ENCODE peak calls at places on chromosome 21, in four cellular contexts. V is HepG2, G is GM12878, H is K562. R is an unnamed sample.

GRCh38 chr21:33022828-33023573 is 2.7 kb upstream of the OLIG2 start:
- DNase-seq in V (no peak), G (no peak), H (no peak), R (no peak)

GRCh38 chr21:42735944-42736343 is 82.5 kb downstream of the PDE9A start:
- DNase-seq in V (peak), G (no peak), H (no peak), R (no peak)

GRCh38 chr21:29098156-29098555 is 24.7 kb upstream of the CCT8 start:
- DNase-seq in V (no peak), G (no peak), H (no peak), R (no peak)

GRCh38 chr21:32456497-32456918 is 44.0 kb downstream of the EVA1C start:
- DNase-seq in V (no peak), G (no peak), H (no peak), R (no peak)

GRCh38 chr21:27674037-27674436 is 707.1 kb upstream of the ADAMTS5 start:
- DNase-seq in V (no peak), G (no peak), H (no peak), R (no peak)

GRCh38 chr21:42925114-42925907 is at the start of gene ERVH48-1:
- DNase-seq in V (no peak), G (no peak), H (no peak), R (no peak)

GRCh38 chr21:37159053-37159776 is 86.2 kb downstream of the TTC3 start:
- DNase-seq in V (no peak), G (peak), H (no peak), R (no peak)

GRCh38 chr21:45829566-45830147 is 151.9 kb upstream of the COL6A1 start:
- DNase-seq in V (no peak), G (no peak), H (no peak), R (no peak)

GRCh38 chr21:33169360-33169759 is 60.4 kb upstream of the IFNAR2 start:
- DNase-seq in V (no peak), G (no peak), H (no peak), R (no peak)

GRCh38 chr21:42320791-42321190 is 5.6 kb upstream of the TFF3 start:
- DNase-seq in V (no peak), G (no peak), H (no peak), R (no peak)

GRCh38 chr21:17343055-17343454 is 169.8 kb upstream of the CXADR start:
- DNase-seq in V (peak), G (no peak), H (peak), R (peak)

GRCh38 chr21:33461538-33462250 is 18.1 kb downstream of the TMEM50B start:
- DNase-seq in V (no peak), G (no peak), H (no peak), R (no peak)

GRCh38 chr21:29812947-29813346 is 126.8 kb downstream of the GRIK1 start:
- DNase-seq in V (no peak), G (no peak), H (no peak), R (no peak)

GRCh38 chr21:17462276-17462981 is 50.4 kb upstream of the CXADR start:
- DNase-seq in V (peak), G (no peak), H (no peak), R (no peak)

GRCh38 chr21:40143822-40144525 is 276.7 kb downstream of the PCP4 start:
- DNase-seq in V (peak), G (no peak), H (peak), R (peak)

GRCh38 chr21:20739421-20739820 is 258.8 kb upstream of the NCAM2 start:
- DNase-seq in V (no peak), G (no peak), H (peak), R (peak)

GRCh38 chr21:27825035-27825434 is 858.1 kb upstream of the ADAMTS5 start:
- DNase-seq in V (no peak), G (no peak), H (no peak), R (no peak)

GRCh38 chr21:46068516-46069079 is 29.3 kb upstream of the COL6A2 start:
- DNase-seq in V (no peak), G (no peak), H (no peak), R (no peak)

GRCh38 chr21:25243809-25244208 is 363.5 kb downstream of the MRPL39 start:
- DNase-seq in V (no peak), G (no peak), H (no peak), R (no peak)

GRCh38 chr21:38506606-38507331 is 8.5 kb upstream of the ERG start:
- DNase-seq in V (no peak), G (no peak), H (no peak), R (no peak)

GRCh38 chr21:14143999-14144398 is 66.8 kb downstream of the LIPI start:
- DNase-seq in V (no peak), G (no peak), H (no peak), R (no peak)

GRCh38 chr21:17441370-17441769 is 71.5 kb upstream of the CXADR start:
- DNase-seq in V (peak), G (no peak), H (no peak), R (no peak)

GRCh38 chr21:44653656-44654575 is 543 bp downstream of the KRTAP12-4 start:
- DNase-seq in V (no peak), G (no peak), H (no peak), R (no peak)
- TF ChIP-seq FOXK2 in V (no peak), G (no peak), H (no peak), R (no peak)

GRCh38 chr21:15221799-15222386 is 157.1 kb upstream of the NRIP1 start:
- DNase-seq in V (peak), G (no peak), H (no peak), R (no peak)
- TF ChIP-seq SP1 in V (no peak), G (no peak), H (no peak), R (no peak)

DNA sequence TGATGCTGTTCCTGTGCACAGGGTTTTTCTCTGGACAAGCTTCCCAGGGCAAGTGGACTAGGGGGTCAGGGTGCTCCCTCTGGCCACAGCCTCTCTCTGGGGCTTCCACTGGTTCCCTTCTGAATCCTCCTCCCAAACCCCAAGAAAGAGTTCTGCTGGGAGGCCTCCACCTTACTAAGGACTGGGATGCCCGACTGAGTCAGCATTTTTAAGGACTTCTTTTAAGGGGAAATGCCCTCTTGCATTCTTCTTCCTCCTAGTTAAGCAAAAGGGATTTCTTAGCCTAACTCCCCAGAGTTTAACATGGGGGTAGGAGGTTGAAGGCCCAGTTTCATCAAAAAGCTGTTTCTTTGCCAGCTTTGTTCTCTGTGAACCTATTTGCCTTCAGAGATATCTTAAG is 99.7 kb upstream of the KRTAP19-8 start:
- DNase-seq in V (no peak), G (no peak), H (no peak), R (no peak)
- TF ChIP-seq BHLHE40 in V (no peak), G (no peak), H (no peak), R (no peak)

GRCh38 chr21:26385721-26386120 is 187.4 kb downstream of the CYYR1 start:
- DNase-seq in V (no peak), G (no peak), H (no peak), R (no peak)

GRCh38 chr21:26394341-26394740 is 178.7 kb downstream of the CYYR1 start:
- DNase-seq in V (no peak), G (no peak), H (no peak), R (no peak)

GRCh38 chr21:26388731-26389231 is 184.3 kb downstream of the CYYR1 start:
- DNase-seq in V (no peak), G (no peak), H (no peak), R (no peak)

GRCh38 chr21:26391166-26391565 is 181.9 kb downstream of the CYYR1 start:
- DNase-seq in V (no peak), G (no peak), H (no peak), R (no peak)

DNA sequence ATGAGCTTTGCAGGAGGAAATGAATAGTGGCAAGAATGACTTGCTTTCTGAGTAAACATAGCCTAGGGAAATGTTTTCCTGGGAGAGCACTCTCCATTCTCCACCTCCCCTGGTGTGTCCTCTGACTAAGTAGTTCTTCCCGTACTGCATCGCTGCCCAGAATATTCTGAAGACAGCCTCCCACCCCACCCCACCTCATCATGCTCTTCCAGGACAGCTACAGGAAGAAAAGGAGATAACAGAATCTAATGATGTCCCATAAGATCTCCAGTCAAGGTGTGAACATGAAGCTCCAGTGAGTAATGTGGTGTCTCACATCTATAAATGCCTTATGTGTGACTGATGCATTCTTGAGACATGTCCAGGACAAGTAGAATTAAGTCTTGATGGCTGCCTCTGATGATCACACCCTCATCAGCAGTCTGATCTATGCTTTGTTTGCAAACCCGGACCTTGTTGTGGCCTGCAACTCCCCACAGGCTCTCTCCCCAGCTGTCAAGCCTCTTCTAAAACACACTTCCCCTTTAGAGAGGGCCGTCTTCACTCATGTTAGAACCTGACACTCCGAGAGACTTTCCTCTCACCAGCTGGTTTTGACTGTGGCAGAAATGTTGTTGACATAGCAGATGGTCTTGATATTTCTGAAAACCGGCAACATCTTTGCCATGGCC is 183.0 kb downstream of the CYYR1 start:
- DNase-seq in V (no peak), G (no peak), H (no peak), R (no peak)
- TF ChIP-seq FOXK2 in V (no peak), G (no peak), H (no peak), R (no peak)

GRCh38 chr21:15722591-15723324 is 7.0 kb upstream of the USP25 start:
- DNase-seq in V (no peak), G (no peak), H (no peak), R (no peak)
- TF ChIP-seq SP1 in V (no peak), G (no peak), H (no peak), R (no peak)

GRCh38 chr21:35906587-35906986 is 153.7 kb downstream of the SETD4 start:
- DNase-seq in V (no peak), G (no peak), H (no peak), R (no peak)

GRCh38 chr21:35905973-35906357 is 154.4 kb downstream of the SETD4 start:
- DNase-seq in V (no peak), G (no peak), H (no peak), R (no peak)

GRCh38 chr21:35908311-35909078 is 151.8 kb downstream of the SETD4 start:
- DNase-seq in V (no peak), G (no peak), H (no peak), R (no peak)

GRCh38 chr21:35909456-35910178 is 150.7 kb downstream of the SETD4 start:
- DNase-seq in V (no peak), G (no peak), H (no peak), R (no peak)

GRCh38 chr21:35904995-35905972 is 155.0 kb downstream of the SETD4 start:
- DNase-seq in V (no peak), G (no peak), H (no peak), R (no peak)
- TF ChIP-seq BHLHE40 in V (no peak), G (no peak), H (no peak), R (no peak)

DNA sequence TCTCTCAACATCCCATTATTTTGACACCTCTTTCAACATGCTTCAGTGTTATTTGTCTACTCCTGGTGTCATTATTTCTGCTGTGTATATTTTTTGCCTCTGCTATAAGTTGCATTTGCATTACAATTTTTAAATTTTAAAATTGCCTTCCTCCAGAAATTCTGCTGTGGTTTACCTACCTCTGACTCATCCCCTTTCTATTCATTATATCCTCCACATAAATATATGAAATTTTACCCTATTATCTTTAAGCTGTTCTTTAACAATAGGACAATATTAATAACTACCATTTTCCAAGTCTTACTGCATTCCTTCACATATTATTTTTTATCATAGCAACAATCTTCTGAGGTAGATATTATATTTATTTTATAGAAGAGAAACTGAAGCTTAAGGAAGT is 178.1 kb upstream of the NRIP1 start:
- DNase-seq in V (no peak), G (no peak), H (no peak), R (no peak)
- TF ChIP-seq FOXK2 in V (no peak), G (no peak), H (no peak), R (no peak)